ENCODE peak calls at places on chromosomes 16 and 17, in eight cellular contexts. Z, Y, J, E, T, H, U and M are unnamed samples.

GRCh38 chr16:20901068-20901440 is 483 bp downstream of the LYRM1 start:
- DNase-seq in Z (no peak), Y (no peak), J (no peak), E (no peak), T (no peak), H (no peak), U (no peak), M (no peak)

GRCh38 chr16:69754143-69754468 is 620 bp downstream of the NOB1 start:
- DNase-seq in Z (no peak), Y (no peak), J (no peak), E (no peak), T (no peak), H (no peak), U (no peak), M (no peak)

GRCh38 chr17:18139949-18140348 is 31.4 kb downstream of the MYO15A start:
- DNase-seq in Z (no peak), Y (no peak), J (no peak), E (no peak), T (no peak), H (no peak), U (no peak), M (no peak)

GRCh38 chr17:55383771-55384679 is 37.6 kb downstream of the MMD start:
- DNase-seq in Z (no peak), Y (no peak), J (no peak), E (no peak), T (no peak), H (no peak), U (no peak), M (no peak)

GRCh38 chr16:81831722-81832126 is 52.6 kb downstream of the PLCG2 start:
- DNase-seq in Z (peak), Y (no peak), J (no peak), E (no peak), T (peak), H (peak), U (peak), M (peak)

GRCh38 chr17:58121925-58122324 is 26.3 kb upstream of the OR4D1 start:
- DNase-seq in Z (no peak), Y (peak), J (no peak), E (peak), T (no peak), H (no peak), U (no peak), M (no peak)

GRCh38 chr16:56349086-56349415 is 76.3 kb downstream of the AMFR start:
- DNase-seq in Z (no peak), Y (no peak), J (no peak), E (no peak), T (no peak), H (no peak), U (no peak), M (no peak)

GRCh38 chr17:76008630-76009425 is 8.2 kb downstream of the CDK3 start:
- DNase-seq in Z (no peak), Y (no peak), J (no peak), E (no peak), T (no peak), H (no peak), U (no peak), M (no peak)

GRCh38 chr17:82848022-82848592 is 8.3 kb upstream of the ZNF750 start:
- DNase-seq in Z (no peak), Y (peak), J (peak), E (no peak), T (peak), H (no peak), U (no peak), M (no peak)

GRCh38 chr16:84018710-84019109 is 23.9 kb downstream of the SLC38A8 start:
- DNase-seq in Z (no peak), Y (no peak), J (no peak), E (no peak), T (no peak), H (no peak), U (no peak), M (no peak)

GRCh38 chr17:78133179-78133951 is 2.8 kb downstream of the TMC8 start:
- DNase-seq in Z (no peak), Y (no peak), J (no peak), E (no peak), T (no peak), H (no peak), U (no peak), M (no peak)

GRCh38 chr17:40632206-40632605 is 15.4 kb downstream of the SMARCE1 start:
- DNase-seq in Z (no peak), Y (no peak), J (no peak), E (no peak), T (no peak), H (no peak), U (no peak), M (no peak)

GRCh38 chr16:56848056-56848936 is 16.7 kb upstream of the SLC12A3 start:
- DNase-seq in Z (no peak), Y (peak), J (no peak), E (peak), T (no peak), H (no peak), U (no peak), M (peak)

GRCh38 chr16:85300451-85300968 is 188.2 kb upstream of the CIBAR2 start:
- DNase-seq in Z (no peak), Y (no peak), J (no peak), E (no peak), T (no peak), H (no peak), U (no peak), M (no peak)

GRCh38 chr17:20040216-20040615 is 31.1 kb downstream of the SPECC1 start:
- DNase-seq in Z (no peak), Y (no peak), J (no peak), E (no peak), T (no peak), H (no peak), U (no peak), M (no peak)

GRCh38 chr17:64133546-64134215 is 3.7 kb upstream of the ERN1 start:
- DNase-seq in Z (no peak), Y (peak), J (no peak), E (no peak), T (no peak), H (no peak), U (peak), M (no peak)

GRCh38 chr17:56659622-56660021 is 66.1 kb downstream of the NOG start:
- DNase-seq in Z (no peak), Y (no peak), J (no peak), E (no peak), T (no peak), H (no peak), U (no peak), M (no peak)

GRCh38 chr16:27472091-27473020 is 70.4 kb downstream of the IL21R start:
- DNase-seq in Z (peak), Y (no peak), J (no peak), E (no peak), T (no peak), H (no peak), U (no peak), M (no peak)

GRCh38 chr17:37719866-37720265 is 25.0 kb downstream of the HNF1B start:
- DNase-seq in Z (no peak), Y (no peak), J (no peak), E (no peak), T (no peak), H (no peak), U (no peak), M (no peak)

GRCh38 chr16:9033125-9033830 is 58.2 kb upstream of the HAPSTR1 start:
- DNase-seq in Z (peak), Y (peak), J (no peak), E (no peak), T (no peak), H (no peak), U (peak), M (no peak)
- TF ChIP-seq CTCF in Z (peak), Y (peak), J (peak), E (peak), T (no peak), H (no peak), U (peak), M (peak)

DNA sequence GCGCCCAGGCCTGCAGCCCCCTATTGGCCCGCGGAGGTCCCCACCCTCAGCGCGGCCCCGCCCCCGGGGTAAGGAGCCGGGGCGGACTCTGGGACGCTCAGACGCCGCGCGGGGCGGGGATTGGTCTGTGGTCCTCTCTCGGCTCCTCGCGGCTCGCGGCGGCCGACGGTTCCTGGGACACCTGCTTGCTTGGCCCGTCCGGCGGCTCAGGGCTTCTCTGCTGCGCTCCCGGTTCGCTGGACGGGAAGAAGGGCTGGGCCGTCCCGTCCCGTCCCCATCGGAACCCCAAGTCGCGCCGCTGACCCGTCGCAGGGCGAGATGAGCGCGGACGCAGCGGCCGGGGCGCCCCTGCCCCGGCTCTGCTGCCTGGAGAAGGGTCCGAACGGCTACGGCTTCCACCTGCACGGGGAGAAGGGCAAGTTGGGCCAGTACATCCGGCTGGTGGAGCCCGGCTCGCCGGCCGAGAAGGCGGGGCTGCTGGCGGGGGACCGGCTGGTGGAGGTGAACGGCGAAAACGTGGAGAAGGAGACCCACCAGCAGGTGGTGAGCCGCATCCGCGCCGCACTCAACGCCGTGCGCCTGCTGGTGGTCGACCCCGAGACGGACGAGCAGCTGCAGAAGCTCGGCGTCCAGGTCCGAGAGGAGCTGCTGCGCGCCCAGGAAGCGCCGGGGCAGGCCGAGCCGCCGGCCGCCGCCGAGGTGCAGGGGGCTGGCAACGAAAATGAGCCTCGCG is at the start of gene NHERF1:
- DNase-seq in Z (peak), Y (peak), J (peak), E (peak), T (peak), H (peak), U (peak), M (peak)
- TF ChIP-seq CTCF in Z (no peak), Y (peak), J (peak), E (no peak), T (peak), H (no peak), U (no peak), M (no peak)

DNA sequence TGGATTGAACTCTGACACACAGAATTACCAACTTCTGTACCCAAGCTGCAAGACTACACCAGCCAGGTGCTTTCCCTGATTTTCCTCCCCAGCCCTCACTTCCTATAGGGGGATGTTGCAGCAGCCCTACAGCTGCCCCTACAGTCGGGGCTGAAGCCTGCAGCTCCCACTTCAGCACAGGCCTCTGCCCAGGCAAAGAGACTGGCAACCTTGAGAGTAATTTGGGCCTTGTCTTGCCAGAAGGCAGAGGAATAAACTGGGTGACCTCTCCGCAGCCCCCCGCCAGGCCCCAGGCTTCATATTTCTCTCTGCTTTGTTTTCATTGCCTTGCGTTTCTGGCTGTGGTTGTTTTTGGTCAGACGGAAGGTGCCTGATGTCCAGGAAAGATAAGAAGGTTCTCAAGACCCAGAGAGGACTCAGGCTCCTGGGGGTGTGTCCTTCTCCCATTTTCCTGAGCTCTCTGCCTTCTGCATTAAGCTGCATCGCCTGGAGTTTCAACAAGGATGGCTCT is 32.0 kb downstream of the SLC6A4 start:
- DNase-seq in Z (no peak), Y (no peak), J (no peak), E (no peak), T (peak), H (no peak), U (no peak), M (no peak)
- TF ChIP-seq CTCF in Z (no peak), Y (peak), J (no peak), E (peak), T (no peak), H (no peak), U (no peak), M (no peak)

DNA sequence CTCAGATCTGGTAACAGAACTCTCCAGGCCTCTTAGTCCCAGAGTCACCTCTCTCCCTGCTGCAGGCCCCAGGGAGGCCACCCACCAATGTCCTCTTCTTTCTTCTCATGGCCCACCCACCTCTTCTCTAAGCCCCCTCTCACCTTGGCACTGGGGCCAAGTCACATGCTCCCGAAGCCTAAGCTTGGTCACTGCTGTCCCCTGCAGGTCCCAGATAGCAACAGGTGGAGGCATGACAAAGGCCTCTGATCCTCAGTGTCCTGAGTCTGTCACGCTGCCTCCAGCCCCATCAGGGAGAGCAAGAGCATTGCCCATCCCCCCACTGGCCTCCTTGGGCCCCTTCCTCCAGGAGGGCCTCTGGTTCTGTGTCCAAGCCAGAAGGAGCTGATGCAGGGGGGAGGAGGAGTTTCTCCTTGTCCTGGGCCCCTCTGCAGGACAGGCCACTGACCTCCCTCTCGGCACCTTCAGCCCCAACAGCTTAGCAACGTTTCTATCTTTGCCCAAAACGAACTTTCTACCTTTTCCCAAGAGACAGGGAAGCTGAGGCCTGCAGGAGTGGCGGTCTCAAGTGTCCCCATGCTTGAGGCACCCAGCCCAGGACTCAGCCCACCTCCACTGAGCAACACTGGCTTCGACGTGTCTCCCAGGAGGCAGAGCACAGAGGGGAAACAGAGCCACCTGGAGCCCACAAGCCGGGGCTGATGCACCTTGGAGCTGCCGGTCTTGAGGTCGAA is 8.6 kb downstream of the P2RX1 start:
- DNase-seq in Z (no peak), Y (no peak), J (no peak), E (no peak), T (no peak), H (no peak), U (no peak), M (no peak)
- TF ChIP-seq CTCF in Z (peak), Y (peak), J (peak), E (peak), T (peak), H (no peak), U (peak), M (no peak)

DNA sequence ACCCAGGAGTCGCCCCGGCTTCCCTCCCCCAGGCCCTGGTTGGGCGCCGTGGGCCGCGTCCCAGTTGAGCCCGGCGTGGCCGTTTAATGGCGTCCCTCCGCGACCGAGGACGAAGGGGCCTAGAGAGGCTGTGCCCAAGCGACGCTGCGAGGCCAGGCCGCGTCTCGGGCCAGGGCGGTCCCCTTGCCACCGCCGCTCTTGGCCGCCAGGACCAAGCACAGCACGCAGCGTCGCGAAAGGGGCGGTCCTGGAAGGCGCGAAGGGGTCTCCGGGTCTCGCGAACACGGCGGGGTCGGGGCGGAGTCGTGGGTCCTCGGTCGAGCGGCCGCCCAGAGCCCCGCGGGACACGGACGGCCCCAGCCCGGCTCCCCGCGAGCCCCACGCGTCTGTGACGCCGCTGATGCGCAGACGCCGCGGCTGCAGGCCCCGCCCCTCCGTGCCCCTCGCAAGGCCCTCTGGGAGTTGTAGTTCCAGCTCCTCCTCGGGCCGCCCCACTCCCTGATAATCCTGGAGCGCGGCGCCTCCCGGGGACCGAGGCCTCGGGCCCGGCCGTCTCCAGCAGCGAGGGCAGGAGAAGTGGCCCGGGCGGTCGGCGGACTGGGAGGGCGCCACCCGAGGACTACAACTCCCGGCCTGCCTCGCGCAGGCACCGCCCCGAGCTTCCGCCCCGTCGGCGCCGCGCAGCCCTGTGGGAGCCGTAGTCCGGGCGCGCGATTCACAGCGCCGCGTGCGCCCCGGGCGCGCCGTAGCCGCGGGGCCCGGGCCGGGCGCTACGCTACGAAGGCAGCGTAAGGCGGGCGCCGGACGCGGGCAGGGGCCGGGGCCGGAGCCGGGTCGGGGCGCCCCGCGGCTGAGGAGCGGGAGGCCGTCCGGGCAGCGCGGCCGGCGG is at the start of gene CAPN15:
- DNase-seq in Z (peak), Y (peak), J (peak), E (peak), T (peak), H (peak), U (peak), M (peak)
- TF ChIP-seq CTCF in Z (peak), Y (no peak), J (peak), E (no peak), T (peak), H (no peak), U (no peak), M (peak)

GRCh38 chr16:89341274-89341673 is 123.8 kb downstream of the ZNF778 start:
- DNase-seq in Z (no peak), Y (no peak), J (no peak), E (no peak), T (no peak), H (no peak), U (no peak), M (no peak)

GRCh38 chr16:89343501-89344291 is 126.2 kb downstream of the ZNF778 start:
- DNase-seq in Z (no peak), Y (no peak), J (no peak), E (no peak), T (no peak), H (no peak), U (no peak), M (no peak)

GRCh38 chr16:89344846-89345577 is 127.5 kb downstream of the ZNF778 start:
- DNase-seq in Z (no peak), Y (no peak), J (no peak), E (no peak), T (no peak), H (no peak), U (no peak), M (no peak)

GRCh38 chr16:89344314-89344828 is 126.9 kb downstream of the ZNF778 start:
- DNase-seq in Z (no peak), Y (no peak), J (no peak), E (no peak), T (no peak), H (no peak), U (no peak), M (no peak)

DNA sequence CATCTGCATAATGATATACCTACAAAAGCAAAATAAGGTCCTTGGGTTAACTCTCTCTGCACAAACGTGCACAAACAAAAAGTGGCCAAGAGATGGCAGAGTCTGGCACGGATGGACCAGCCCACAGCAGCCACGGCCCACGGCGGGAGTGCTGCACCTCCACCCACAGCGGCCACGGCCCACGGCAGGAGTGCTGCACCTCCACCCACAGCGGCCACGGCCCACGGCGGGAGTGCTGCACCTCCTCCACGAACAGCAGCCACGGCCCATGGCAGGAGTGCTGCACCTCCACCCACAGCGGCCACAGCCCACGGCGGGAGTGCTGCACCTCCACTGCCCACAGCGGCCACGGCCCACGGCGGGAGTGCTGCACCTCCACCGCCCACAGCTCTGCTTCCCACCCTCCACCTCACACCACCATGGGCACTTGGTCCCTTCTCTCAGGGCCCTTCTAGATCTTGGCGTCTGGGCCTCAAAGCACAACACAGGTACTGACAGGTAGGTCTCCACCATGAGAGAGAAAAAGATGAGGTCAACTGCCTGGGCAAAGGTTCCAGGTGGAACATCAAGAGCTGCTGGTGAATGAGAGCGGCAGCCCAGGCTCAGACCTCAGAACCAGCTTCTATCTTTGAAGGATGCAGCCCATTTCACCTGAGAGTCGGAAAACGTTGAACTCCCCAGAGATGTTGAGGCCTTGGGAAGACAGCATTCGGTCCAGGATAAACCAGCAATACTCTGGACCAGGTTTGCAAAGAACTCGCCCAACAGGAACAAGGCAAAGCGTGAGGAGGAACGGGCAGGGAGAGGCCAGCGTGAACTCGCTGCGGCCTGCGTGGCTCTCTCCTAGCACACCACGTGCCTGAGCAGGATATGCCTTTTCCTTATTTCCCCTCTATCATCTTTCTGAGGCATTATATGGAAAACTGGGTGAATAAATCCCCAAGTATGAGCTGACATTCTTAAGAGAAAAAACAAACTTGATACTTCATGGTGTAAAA is 124.5 kb downstream of the ZNF778 start:
- DNase-seq in Z (no peak), Y (no peak), J (no peak), E (no peak), T (no peak), H (no peak), U (no peak), M (no peak)
- TF ChIP-seq CTCF in Z (no peak), Y (no peak), J (no peak), E (no peak), T (no peak), H (no peak), U (no peak), M (no peak)

DNA sequence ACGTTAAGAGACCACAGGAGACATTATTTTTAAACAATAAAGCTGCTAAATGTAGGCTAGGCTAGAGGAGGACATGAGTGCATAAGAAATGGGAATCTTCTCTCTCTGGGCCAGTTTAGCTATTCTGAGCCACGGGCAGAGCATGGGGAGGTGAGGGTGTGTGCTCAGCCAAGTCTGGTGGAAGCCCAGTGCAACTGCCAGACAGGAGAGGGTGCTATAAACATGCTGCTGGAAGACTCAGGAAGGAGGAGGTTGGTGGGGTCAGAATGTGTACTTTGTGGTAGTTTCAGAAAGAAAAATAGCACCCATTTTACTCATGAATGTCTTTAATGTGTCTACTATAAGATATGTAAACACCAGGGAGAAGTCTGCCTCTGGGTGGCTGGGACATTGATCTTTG is 5.9 kb upstream of the SDK2 start:
- DNase-seq in Z (no peak), Y (no peak), J (no peak), E (no peak), T (no peak), H (no peak), U (no peak), M (no peak)
- TF ChIP-seq CTCF in Z (peak), Y (no peak), J (no peak), E (no peak), T (no peak), H (no peak), U (no peak), M (no peak)